ENCODE peak calls at places on chromosomes 7 and 10, in eight cellular contexts. L is activated effector memory CD4-positive, alpha-beta T cell treated with anti-CD3 and anti-CD28 coated beads, Interleukin-2, amount 50 U/mL, for 16 hours; B is glomerular endothelial cell; R is activated naive CD4-positive, alpha-beta T cell treated with Interleukin-2 at 50 U/mL for 16 hours; M is aorta; X is gastrocnemius medialis; K is AG08396; I is posterior cingulate gyrus. U is an unnamed sample.

GRCh38 chr10:118968482-118968881 is 61.0 kb upstream of the NANOS1 start:
- DNase-seq in L (no peak), B (no peak), R (no peak), M (no peak), X (no peak), K (no peak), I (no peak), U (no peak)

GRCh38 chr10:28628184-28628893 is 49.0 kb upstream of the BAMBI start:
- DNase-seq in L (peak), B (peak), R (peak), M (peak), X (peak), K (peak), I (peak), U (peak)

GRCh38 chr10:4867520-4868356 is 41.7 kb downstream of the AKR1E2 start:
- DNase-seq in L (no peak), B (no peak), R (no peak), M (no peak), X (no peak), K (no peak), I (no peak), U (no peak)

GRCh38 chr10:123142701-123143161 is 5.2 kb upstream of the HMX2 start:
- DNase-seq in L (no peak), B (no peak), R (no peak), M (no peak), X (no peak), K (no peak), I (no peak), U (peak)

GRCh38 chr10:10848488-10849111 is 169.1 kb upstream of the CELF2 start:
- DNase-seq in L (no peak), B (no peak), R (no peak), M (no peak), X (no peak), K (no peak), I (no peak), U (no peak)

GRCh38 chr7:154353385-154353784 is 301.2 kb downstream of the DPP6 start:
- DNase-seq in L (no peak), B (no peak), R (no peak), M (no peak), X (no peak), K (no peak), I (no peak), U (no peak)

GRCh38 chr7:120171406-120171805 is 101.6 kb upstream of the KCND2 start:
- DNase-seq in L (no peak), B (no peak), R (no peak), M (no peak), X (no peak), K (no peak), I (no peak), U (no peak)

GRCh38 chr10:66934711-66935110 is 8.9 kb downstream of the LRRTM3 start:
- DNase-seq in L (no peak), B (no peak), R (no peak), M (no peak), X (no peak), K (no peak), I (no peak), U (no peak)

GRCh38 chr7:17599733-17600685 is 301.6 kb downstream of the AHR start:
- DNase-seq in L (no peak), B (peak), R (no peak), M (no peak), X (no peak), K (peak), I (no peak), U (no peak)

GRCh38 chr10:71396714-71397339 is at the start of gene CDH23:
- DNase-seq in L (no peak), B (no peak), R (peak), M (no peak), X (no peak), K (no peak), I (no peak), U (no peak)